ENCODE peak calls at places on chromosomes 3 and 15, in six cellular contexts. N is activated naive CD4-positive, alpha-beta T cell treated with Interleukin-2 at 50 U/mL for 16 hours; U is EL; I is A172; J is NCI-H1092; L is fibroblast of the aortic adventitia. D is an unnamed sample.

GRCh38 chr3:64321747-64322146 is 96.5 kb upstream of the PRICKLE2 start:
- DNase-seq in N (no peak), J (no peak), U (peak; percentile 87), I (peak; percentile 83), L (peak; percentile 73), D (no peak)

GRCh38 chr15:64634020-64634419 is 141.4 kb downstream of the RBPMS2 start:
- DNase-seq in N (peak; percentile 43), J (no peak), U (no peak), I (no peak), L (no peak), D (no peak)

GRCh38 chr3:45112939-45113338 is 33.2 kb downstream of the CDCP1 start:
- DNase-seq in L (peak; percentile 92), U (no peak), J (no peak), I (no peak), N (no peak), D (no peak)

GRCh38 chr3:27360113-27361078 is 8.8 kb downstream of the NEK10 start:
- DNase-seq in I (peak; percentile 12), L (peak; percentile 37), N (no peak), J (no peak), U (peak; percentile 37), D (no peak)

GRCh38 chr15:89654847-89655805 is at the start of gene KIF7:
- DNase-seq in N (no peak), U (peak; percentile 58), J (no peak), I (no peak), L (peak; percentile 30), D (no peak)

GRCh38 chr3:151852074-151852811 is 21.2 kb upstream of the SUCNR1 start:
- DNase-seq in I (no peak), N (no peak), J (no peak), L (no peak), U (no peak), D (no peak)

GRCh38 chr15:66735909-66736305 is 33.9 kb downstream of the SMAD6 start:
- DNase-seq in N (no peak), U (no peak), I (no peak), J (no peak), L (peak; percentile 63), D (no peak)

GRCh38 chr15:62440731-62441130 is 275.6 kb upstream of the C2CD4B start:
- DNase-seq in N (no peak), U (no peak), I (no peak), L (no peak), J (no peak), D (no peak)

GRCh38 chr3:119559441-119559963 is at the start of gene CD80:
- DNase-seq in L (peak; percentile 45), J (no peak), N (peak; percentile 69), I (peak; percentile 26), U (peak; percentile 45), D (peak; percentile 57)

GRCh38 chr15:41868321-41868720 is 25.5 kb downstream of the SPTBN5 start:
- DNase-seq in J (no peak), N (no peak), U (no peak), I (no peak), L (no peak), D (no peak)

GRCh38 chr15:74842581-74843444 is at the start of gene ULK3:
- DNase-seq in J (peak; percentile 72), L (peak; percentile 76), N (peak; percentile 92), U (peak; percentile 85), I (peak; percentile 68), D (peak; percentile 63)

GRCh38 chr3:136606990-136607389 is 145.2 kb downstream of the STAG1 start:
- DNase-seq in L (no peak), J (no peak), N (no peak), U (no peak), I (no peak), D (no peak)

GRCh38 chr3:115562636-115563267 is 60.6 kb upstream of the GAP43 start:
- DNase-seq in L (no peak), I (no peak), J (no peak), U (no peak), N (no peak), D (no peak)

GRCh38 chr15:70775160-70775559 is 11.8 kb upstream of the UACA start:
- DNase-seq in I (peak; percentile 62), J (no peak), U (peak; percentile 95), L (peak; percentile 73), N (no peak), D (no peak)

GRCh38 chr15:39153718-39154117 is 427.2 kb upstream of the THBS1 start:
- DNase-seq in I (no peak), U (no peak), J (no peak), N (no peak), L (no peak), D (no peak)

GRCh38 chr3:139312959-139313358 is 30.9 kb upstream of the MRPS22 start:
- DNase-seq in J (no peak), L (peak; percentile 45), U (peak; percentile 77), I (peak; percentile 83), N (no peak), D (no peak)

GRCh38 chr3:151567477-151567876 is 106.6 kb upstream of the IGSF10 start:
- DNase-seq in J (no peak), U (no peak), L (no peak), I (no peak), N (no peak), D (no peak)

GRCh38 chr3:98985406-98985805 is 83.9 kb upstream of the DCBLD2 start:
- DNase-seq in L (peak; percentile 58), U (no peak), I (no peak), J (no peak), N (no peak), D (no peak)

GRCh38 chr15:68773036-68773435 is 47.7 kb downstream of the ANP32A start:
- DNase-seq in L (no peak), U (no peak), J (no peak), N (no peak), I (no peak), D (no peak)

GRCh38 chr3:136752046-136752326 is 192 bp downstream of the STAG1 start:
- DNase-seq in I (peak; percentile 14), J (no peak), L (no peak), U (no peak), N (no peak), D (no peak)

GRCh38 chr3:70067860-70068479 is 68.4 kb downstream of the SAMMSON start:
- DNase-seq in I (peak; percentile 8), N (no peak), L (peak; percentile 53), J (no peak), U (no peak), D (no peak)

GRCh38 chr15:39922450-39923092 is 2.5 kb upstream of the GPR176 start:
- DNase-seq in J (no peak), I (no peak), N (no peak), U (no peak), L (no peak), D (no peak)

GRCh38 chr15:66880380-66881155 is 178.5 kb downstream of the SMAD6 start:
- DNase-seq in U (no peak), L (no peak), I (no peak), J (no peak), N (no peak), D (no peak)

GRCh38 chr3:138289701-138290100 is 40.0 kb downstream of the NME9 start:
- DNase-seq in I (no peak), U (no peak), L (no peak), J (no peak), N (no peak), D (no peak)

GRCh38 chr3:170907519-170908234 is 760 bp downstream of the EIF5A2 start:
- DNase-seq in U (peak; percentile 33), J (no peak), I (peak; percentile 12), N (no peak), L (peak; percentile 27), D (no peak)

GRCh38 chr3:53590606-53591005 is 96.2 kb downstream of the CACNA1D start:
- DNase-seq in N (no peak), J (no peak), I (no peak), U (no peak), L (no peak), D (no peak)

GRCh38 chr15:36398212-36398611 is 181.2 kb upstream of the CDIN1 start:
- DNase-seq in N (no peak), J (no peak), L (no peak), I (peak; percentile 6), U (no peak), D (no peak)

GRCh38 chr3:132726341-132726823 is 4.2 kb upstream of the NPHP3 start:
- DNase-seq in I (peak; percentile 52), J (peak; percentile 32), L (peak; percentile 52), U (peak; percentile 42), N (no peak), D (no peak)

GRCh38 chr15:69497634-69498033 is 45.0 kb downstream of the RPLP1 start:
- DNase-seq in I (no peak), L (no peak), N (no peak), J (no peak), U (no peak), D (no peak)

GRCh38 chr3:154247806-154248480 is 76.3 kb downstream of the DHX36 start:
- DNase-seq in I (no peak), U (no peak), J (peak; percentile 9), L (no peak), N (no peak), D (no peak)

GRCh38 chr15:69997701-69998273 is 99.9 kb downstream of the TLE3 start:
- DNase-seq in N (no peak), I (no peak), L (peak; percentile 37), U (peak; percentile 57), J (peak; percentile 72), D (no peak)

GRCh38 chr3:177294221-177294620 is 96.9 kb upstream of the TBL1XR1 start:
- DNase-seq in N (no peak), U (no peak), L (peak; percentile 93), I (no peak), J (no peak), D (no peak)

GRCh38 chr3:113532698-113533533 is 561 bp downstream of the SIDT1 start:
- DNase-seq in J (peak; percentile 42), I (no peak), N (peak; percentile 53), U (no peak), L (no peak), D (no peak)

GRCh38 chr3:126556637-126557414 is 1.9 kb downstream of the C3orf22 start:
- DNase-seq in U (no peak), N (no peak), I (no peak), J (no peak), L (no peak), D (no peak)

D was measured in SIG-M5.